ENCODE peak calls at places on chromosomes 1 and 21, in nine cellular contexts. B, N, L, C, R, T, O, P and Q are unnamed samples. For H3K4me1, the result is how much of the 10 kb centered on the place peaks cover.

GRCh38 chr1:35592991-35593769 is 20.1 kb downstream of the TFAP2E start:
- DNase-seq in B (no peak), N (no peak), L (no peak), C (no peak), R (no peak), T (no peak), O (no peak), P (no peak), Q (peak)

GRCh38 chr1:64967381-64967780 is 1.0 kb upstream of the JAK1 start:
- DNase-seq in B (no peak), N (no peak), L (no peak), C (peak), R (no peak), T (no peak), O (no peak), P (no peak), Q (peak)

GRCh38 chr1:30523055-30524020 is 200.0 kb downstream of the MATN1 start:
- DNase-seq in B (no peak), N (peak), L (no peak), C (no peak), R (peak), T (no peak), O (no peak), P (no peak), Q (no peak)

GRCh38 chr1:63698001-63698838 is 75.6 kb upstream of the ROR1 start:
- DNase-seq in B (no peak), N (peak), L (no peak), C (no peak), R (no peak), T (peak), O (no peak), P (no peak), Q (no peak)

GRCh38 chr1:241957692-241958494 is at the start of gene BECN2:
- DNase-seq in B (no peak), N (no peak), L (no peak), C (no peak), R (peak), T (no peak), O (no peak), P (no peak), Q (no peak)

GRCh38 chr1:26277719-26278118 is 2.2 kb upstream of the SH3BGRL3 start:
- DNase-seq in B (no peak), N (no peak), L (no peak), C (no peak), R (no peak), T (no peak), O (no peak), P (no peak), Q (no peak)

GRCh38 chr1:32028746-32029145 is 15.1 kb downstream of the KHDRBS1 start:
- DNase-seq in B (no peak), N (no peak), L (no peak), C (no peak), R (no peak), T (no peak), O (no peak), P (no peak), Q (no peak)

GRCh38 chr1:208238710-208239517 is 5.3 kb downstream of the PLXNA2 start:
- DNase-seq in B (peak), N (no peak), L (peak), C (peak), R (peak), T (no peak), O (no peak), P (peak), Q (peak)

GRCh38 chr1:152110365-152110859 is 4.8 kb downstream of the TCHH start:
- DNase-seq in B (no peak), N (peak), L (peak), C (peak), R (no peak), T (peak), O (no peak), P (peak), Q (peak)

GRCh38 chr21:43292041-43292865 is 123.4 kb downstream of the CRYAA start:
- DNase-seq in B (no peak), N (peak), L (no peak), C (no peak), R (no peak), T (no peak), O (no peak), P (no peak), Q (no peak)

GRCh38 chr1:39735731-39736130 is 3.0 kb upstream of the PPIE start:
- DNase-seq in B (no peak), N (no peak), L (no peak), C (no peak), R (no peak), T (no peak), O (peak), P (no peak), Q (no peak)

GRCh38 chr1:184387871-184388670 is 1.2 kb downstream of the C1orf21 start:
- DNase-seq in B (no peak), N (peak), L (peak), C (no peak), R (peak), T (peak), O (no peak), P (peak), Q (peak)

GRCh38 chr21:25887166-25887565 is 152.4 kb downstream of the GABPA start:
- DNase-seq in B (no peak), N (no peak), L (peak), C (peak), R (no peak), T (no peak), O (no peak), P (no peak), Q (peak)
- TF ChIP-seq CTCF in B (peak), N (no peak), L (peak), C (peak), R (peak), T (no peak), O (no peak), P (no peak), Q (no peak)

DNA sequence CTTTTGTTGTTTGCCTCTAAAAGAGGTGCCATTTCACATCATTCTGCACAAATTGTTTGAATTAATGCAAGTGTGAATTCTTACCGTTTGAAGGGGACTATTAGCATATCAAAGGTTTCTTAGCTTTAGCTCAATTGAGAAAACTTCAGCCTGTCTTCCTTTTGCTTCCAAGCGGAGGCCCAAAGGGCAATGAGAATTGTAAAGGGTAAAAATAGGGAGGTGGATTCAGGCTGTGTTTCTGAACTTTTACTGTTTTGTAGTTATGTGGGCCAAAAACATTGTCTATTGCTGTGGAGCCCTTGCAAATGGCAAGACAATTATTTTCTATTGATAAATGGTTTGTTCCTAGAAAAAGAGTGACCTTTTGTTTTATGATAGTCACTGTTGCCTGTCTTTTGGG is 3.6 kb downstream of the ADGRL2 start:
- DNase-seq in B (no peak), N (no peak), L (peak), C (peak), R (no peak), T (no peak), O (no peak), P (no peak), Q (peak)
- H3K4me3 ChIP-seq in B (no peak), N (peak), L (peak), C (peak), R (peak), T (peak), O (peak), P (no peak), Q (peak)

GRCh38 chr1:19901653-19902052 is 19.5 kb downstream of the OTUD3 start:
- DNase-seq in B (no peak), N (no peak), L (no peak), C (no peak), R (no peak), T (no peak), O (no peak), P (no peak), Q (no peak)
- H3K4me1 ChIP-seq in B (under half), N (under half), L (under half), C (under half), R (under half), T (under half), O (under half), P (under half), Q (under half)

DNA sequence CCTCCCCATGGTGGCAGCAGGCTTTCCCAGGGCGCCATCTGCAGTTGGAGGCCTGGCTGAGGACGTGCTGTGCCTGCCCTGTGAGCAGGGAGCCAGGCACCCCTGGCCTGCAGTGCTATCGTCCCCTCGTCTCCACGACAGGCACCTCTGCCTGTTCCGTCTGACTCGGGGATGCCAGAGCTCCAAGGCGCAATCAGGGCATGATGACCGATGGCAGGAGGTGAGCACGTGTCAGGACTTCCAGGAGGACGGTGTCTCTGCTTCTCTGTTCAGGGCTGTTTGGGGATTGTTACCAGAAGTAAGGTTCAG is 125.2 kb downstream of the PCBP3 start:
- DNase-seq in B (no peak), N (no peak), L (peak), C (peak), R (peak), T (no peak), O (no peak), P (no peak), Q (no peak)
- TF ChIP-seq CTCF in B (peak), N (no peak), L (peak), C (peak), R (peak), T (no peak), O (no peak), P (no peak), Q (peak)

GRCh38 chr1:23524163-23524562 is 6.9 kb downstream of the E2F2 start:
- DNase-seq in B (no peak), N (no peak), L (no peak), C (no peak), R (no peak), T (no peak), O (no peak), P (no peak), Q (no peak)
- H3K4me3 ChIP-seq in B (peak), N (no peak), L (no peak), C (no peak), R (no peak), T (no peak), O (no peak), P (no peak), Q (no peak)

GRCh38 chr21:30269803-30270530 is 12.8 kb downstream of the KRTAP24-1 start:
- DNase-seq in B (no peak), N (no peak), L (no peak), C (no peak), R (no peak), T (no peak), O (no peak), P (no peak), Q (no peak)
- H3K4me1 ChIP-seq in B (under half), N (under half), L (under half), C (under half), R (under half), T (under half), O (under half), P (under half), Q (under half)

GRCh38 chr1:243917177-243917862 is 67.3 kb upstream of the AKT3 start:
- DNase-seq in B (no peak), N (peak), L (peak), C (peak), R (peak), T (peak), O (no peak), P (peak), Q (peak)
- TF ChIP-seq CTCF in B (no peak), N (peak), L (peak), C (peak), R (no peak), T (no peak), O (no peak), P (no peak), Q (no peak)

DNA sequence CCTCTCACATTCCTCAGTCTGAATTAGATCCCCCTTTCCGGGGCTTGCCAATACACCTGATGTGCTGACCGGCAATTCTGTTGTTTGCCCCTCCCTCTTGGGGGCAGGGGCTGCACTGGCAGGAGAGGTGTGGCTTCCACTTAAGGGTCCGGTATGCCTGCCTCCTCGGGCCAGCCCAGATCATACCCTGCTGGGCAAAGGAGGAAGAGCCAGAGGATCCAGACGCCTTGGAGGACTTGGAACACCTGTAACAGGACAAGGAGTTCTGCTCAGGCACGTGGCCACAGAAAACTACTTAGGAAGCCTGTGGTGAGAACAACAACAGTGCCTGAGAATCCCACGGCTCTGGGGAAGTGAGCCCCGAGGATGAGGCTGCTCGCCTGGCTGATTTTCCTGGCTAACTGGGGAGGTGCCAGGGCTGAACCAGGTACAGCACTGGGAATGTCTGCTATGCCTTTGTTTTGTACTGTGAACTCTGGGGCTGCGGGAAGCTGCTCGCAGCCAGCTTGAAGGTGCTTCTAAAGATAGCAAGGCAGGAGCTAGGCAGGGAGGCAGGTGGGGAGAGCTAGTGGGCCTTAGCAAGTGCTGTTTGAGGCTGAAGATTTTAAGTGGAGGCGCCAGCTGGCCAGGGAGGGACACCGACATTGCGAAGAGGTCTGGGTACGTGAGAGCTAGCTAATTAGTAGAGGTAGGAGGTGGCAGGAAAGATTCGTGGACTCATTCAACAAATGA is at the start of gene SMPDL3B:
- DNase-seq in B (peak), N (no peak), L (peak), C (peak), R (peak), T (no peak), O (no peak), P (peak), Q (peak)
- H3K4me3 ChIP-seq in B (peak), N (no peak), L (peak), C (peak), R (peak), T (no peak), O (no peak), P (no peak), Q (peak)